ENCODE peak calls at places on chromosomes 1 and 21, in seven cellular contexts. One of them, this sample, is unnamed.
A peak's percentile ranks its signal among the peaks of the same experiment; 100 is the strongest.

GRCh38 chr1:208029381-208030319 is 118.7 kb upstream of the CD34 start:
- DNase-seq in MG63: peak; percentile 75
- DNase-seq in tibial nerve: no peak
- DNase-seq in dorsolateral prefrontal cortex: no peak
- DNase-seq in CD8-positive, alpha-beta memory T cell: no peak
- DNase-seq in tibial artery: peak; percentile 54
- DNase-seq in H7: no peak
- DNase-seq in this sample: no peak

GRCh38 chr21:41251961-41252642 is 64.5 kb upstream of the FAM3B start:
- DNase-seq in MG63: no peak
- DNase-seq in tibial nerve: no peak
- DNase-seq in dorsolateral prefrontal cortex: no peak
- DNase-seq in CD8-positive, alpha-beta memory T cell: no peak
- DNase-seq in tibial artery: no peak
- DNase-seq in H7: no peak
- DNase-seq in this sample: no peak

GRCh38 chr1:165900576-165901380 is 73.4 kb downstream of the UCK2 start:
- DNase-seq in MG63: no peak
- DNase-seq in tibial nerve: no peak
- DNase-seq in dorsolateral prefrontal cortex: no peak
- DNase-seq in CD8-positive, alpha-beta memory T cell: no peak
- DNase-seq in tibial artery: peak; percentile 36
- DNase-seq in H7: no peak
- DNase-seq in this sample: no peak

GRCh38 chr1:90964444-90965035 is 57.3 kb downstream of the ZNF644 start:
- DNase-seq in MG63: no peak
- DNase-seq in tibial nerve: no peak
- DNase-seq in dorsolateral prefrontal cortex: no peak
- DNase-seq in CD8-positive, alpha-beta memory T cell: no peak
- DNase-seq in tibial artery: no peak
- DNase-seq in H7: no peak
- DNase-seq in this sample: peak; percentile 15

GRCh38 chr1:165383067-165383466 is 26.6 kb upstream of the LMX1A start:
- DNase-seq in MG63: peak; percentile 99
- DNase-seq in tibial nerve: peak; percentile 66
- DNase-seq in dorsolateral prefrontal cortex: no peak
- DNase-seq in CD8-positive, alpha-beta memory T cell: no peak
- DNase-seq in tibial artery: peak; percentile 76
- DNase-seq in H7: no peak
- DNase-seq in this sample: no peak

GRCh38 chr1:25033828-25034451 is 103.9 kb upstream of the RUNX3 start:
- DNase-seq in MG63: no peak
- DNase-seq in tibial nerve: peak; percentile 15
- DNase-seq in dorsolateral prefrontal cortex: peak; percentile 54
- DNase-seq in CD8-positive, alpha-beta memory T cell: no peak
- DNase-seq in tibial artery: peak; percentile 31
- DNase-seq in H7: no peak
- DNase-seq in this sample: no peak

GRCh38 chr1:246608616-246609376 is 42.5 kb downstream of the CNST start:
- DNase-seq in MG63: peak; percentile 94
- DNase-seq in tibial nerve: peak; percentile 55
- DNase-seq in dorsolateral prefrontal cortex: no peak
- DNase-seq in CD8-positive, alpha-beta memory T cell: no peak
- DNase-seq in tibial artery: peak; percentile 79
- DNase-seq in H7: peak; percentile 28
- DNase-seq in this sample: peak; percentile 35

GRCh38 chr1:109240158-109241152 is 8.9 kb upstream of the CELSR2 start:
- DNase-seq in MG63: peak; percentile 95
- DNase-seq in tibial nerve: peak; percentile 53
- DNase-seq in dorsolateral prefrontal cortex: peak; percentile 89
- DNase-seq in CD8-positive, alpha-beta memory T cell: peak; percentile 20
- DNase-seq in tibial artery: no peak
- DNase-seq in H7: peak; percentile 82
- DNase-seq in this sample: peak; percentile 45

GRCh38 chr1:94384485-94385353 is 33.5 kb upstream of the ABCD3 start:
- DNase-seq in MG63: no peak
- DNase-seq in tibial nerve: no peak
- DNase-seq in dorsolateral prefrontal cortex: no peak
- DNase-seq in CD8-positive, alpha-beta memory T cell: peak; percentile 36
- DNase-seq in tibial artery: no peak
- DNase-seq in H7: no peak
- DNase-seq in this sample: peak; percentile 2

GRCh38 chr1:245552331-245552730 is 397.5 kb downstream of the KIF26B start:
- DNase-seq in MG63: no peak
- DNase-seq in tibial nerve: no peak
- DNase-seq in dorsolateral prefrontal cortex: no peak
- DNase-seq in CD8-positive, alpha-beta memory T cell: no peak
- DNase-seq in tibial artery: no peak
- DNase-seq in H7: no peak
- DNase-seq in this sample: no peak

GRCh38 chr21:43758132-43758619 is 17.9 kb downstream of the CSTB start:
- DNase-seq in MG63: no peak
- DNase-seq in tibial nerve: peak; percentile 67
- DNase-seq in dorsolateral prefrontal cortex: no peak
- DNase-seq in CD8-positive, alpha-beta memory T cell: no peak
- DNase-seq in tibial artery: peak; percentile 68
- DNase-seq in H7: no peak
- DNase-seq in this sample: no peak

GRCh38 chr1:48061162-48062136 is 64.3 kb upstream of the TRABD2B start:
- DNase-seq in MG63: no peak
- DNase-seq in tibial nerve: peak; percentile 86
- DNase-seq in dorsolateral prefrontal cortex: no peak
- DNase-seq in CD8-positive, alpha-beta memory T cell: no peak
- DNase-seq in tibial artery: peak; percentile 59
- DNase-seq in H7: peak; percentile 79
- DNase-seq in this sample: peak; percentile 75

DNA sequence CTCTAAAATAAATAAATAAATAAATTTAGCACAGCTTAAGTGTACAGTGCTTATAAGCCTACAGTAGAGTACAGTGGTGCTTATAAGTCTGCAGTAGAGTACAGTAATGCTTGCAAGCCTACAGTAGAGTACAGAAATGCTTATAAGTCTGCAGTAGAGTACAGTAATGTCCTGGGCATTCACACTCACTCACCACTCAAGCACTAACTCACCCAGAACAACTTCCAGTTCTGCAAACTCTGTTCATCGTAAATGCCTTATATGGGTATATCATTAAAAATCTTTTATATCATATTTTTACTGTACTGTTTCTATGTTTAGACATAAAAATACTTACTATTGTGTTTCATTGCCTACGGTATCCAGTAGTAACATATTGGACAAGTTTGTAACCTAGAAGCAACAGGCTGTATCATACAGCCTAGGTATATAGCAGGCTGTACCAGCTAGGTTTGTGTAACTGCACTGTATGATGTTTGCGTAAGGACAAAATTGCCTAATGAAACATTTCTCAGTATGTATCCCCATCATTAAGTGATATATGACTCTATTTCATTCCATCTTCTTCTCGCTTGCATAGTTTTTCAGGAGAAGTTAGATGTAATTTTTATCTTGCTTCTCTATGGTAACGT is 14.0 kb upstream of the S100B start:
- DNase-seq in MG63: no peak
- DNase-seq in tibial nerve: no peak
- DNase-seq in dorsolateral prefrontal cortex: no peak
- DNase-seq in CD8-positive, alpha-beta memory T cell: no peak
- DNase-seq in tibial artery: no peak
- DNase-seq in H7: no peak
- DNase-seq in this sample: no peak
- H3K27me3 ChIP-seq in MG63: peaks cover 3% of the 10 kb centered on the region
- H3K27me3 ChIP-seq in tibial nerve: no peaks in the 10 kb centered on the region
- H3K27me3 ChIP-seq in dorsolateral prefrontal cortex: no peaks in the 10 kb centered on the region
- H3K27me3 ChIP-seq in CD8-positive, alpha-beta memory T cell: no peaks in the 10 kb centered on the region
- H3K27me3 ChIP-seq in tibial artery: peaks cover 8% of the 10 kb centered on the region
- H3K27me3 ChIP-seq in H7: no peaks in the 10 kb centered on the region
- H3K27me3 ChIP-seq in this sample: no peaks in the 10 kb centered on the region

GRCh38 chr1:12600335-12600734 is 17.7 kb downstream of the DHRS3 start:
- DNase-seq in MG63: peak; percentile 76
- DNase-seq in tibial nerve: peak; percentile 55
- DNase-seq in dorsolateral prefrontal cortex: no peak
- DNase-seq in CD8-positive, alpha-beta memory T cell: no peak
- DNase-seq in tibial artery: peak; percentile 89
- DNase-seq in H7: peak; percentile 21
- DNase-seq in this sample: no peak

GRCh38 chr1:12598914-12599463 is 19.0 kb downstream of the DHRS3 start:
- DNase-seq in MG63: no peak
- DNase-seq in tibial nerve: no peak
- DNase-seq in dorsolateral prefrontal cortex: no peak
- DNase-seq in CD8-positive, alpha-beta memory T cell: no peak
- DNase-seq in tibial artery: no peak
- DNase-seq in H7: peak; percentile 18
- DNase-seq in this sample: no peak

GRCh38 chr1:12595839-12596821 is 21.9 kb downstream of the DHRS3 start:
- DNase-seq in MG63: peak; percentile 99
- DNase-seq in tibial nerve: peak; percentile 71
- DNase-seq in dorsolateral prefrontal cortex: peak; percentile 71
- DNase-seq in CD8-positive, alpha-beta memory T cell: no peak
- DNase-seq in tibial artery: peak; percentile 94
- DNase-seq in H7: peak; percentile 95
- DNase-seq in this sample: peak; percentile 79

GRCh38 chr1:12599657-12600056 is 18.4 kb downstream of the DHRS3 start:
- DNase-seq in MG63: no peak
- DNase-seq in tibial nerve: no peak
- DNase-seq in dorsolateral prefrontal cortex: no peak
- DNase-seq in CD8-positive, alpha-beta memory T cell: no peak
- DNase-seq in tibial artery: no peak
- DNase-seq in H7: peak; percentile 32
- DNase-seq in this sample: no peak

DNA sequence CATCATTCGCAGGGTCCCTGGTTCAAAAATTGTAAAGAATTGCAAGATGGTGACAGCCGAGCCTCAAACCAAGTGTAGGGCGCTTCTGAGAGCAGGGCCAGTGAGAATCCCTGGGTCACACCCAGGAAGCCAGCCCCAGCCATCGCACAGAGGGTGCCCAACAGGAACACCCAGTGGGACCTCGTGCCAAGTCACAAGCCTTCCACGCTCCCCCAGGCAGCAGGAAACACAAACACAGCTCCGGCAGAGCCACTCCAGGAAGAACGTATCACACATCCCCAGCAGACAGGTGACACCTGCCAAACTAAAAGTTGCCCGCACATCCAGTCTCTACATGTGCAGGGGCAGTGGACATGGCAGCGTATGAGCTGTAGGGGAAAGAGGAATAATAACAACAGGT is 20.2 kb downstream of the DHRS3 start:
- DNase-seq in MG63: no peak
- DNase-seq in tibial nerve: peak; percentile 49
- DNase-seq in dorsolateral prefrontal cortex: no peak
- DNase-seq in CD8-positive, alpha-beta memory T cell: no peak
- DNase-seq in tibial artery: peak; percentile 82
- DNase-seq in H7: no peak
- DNase-seq in this sample: no peak
- H3K27me3 ChIP-seq in MG63: no peaks in the 10 kb centered on the region
- H3K27me3 ChIP-seq in tibial nerve: no peaks in the 10 kb centered on the region
- H3K27me3 ChIP-seq in dorsolateral prefrontal cortex: no peaks in the 10 kb centered on the region
- H3K27me3 ChIP-seq in CD8-positive, alpha-beta memory T cell: no peaks in the 10 kb centered on the region
- H3K27me3 ChIP-seq in tibial artery: no peaks in the 10 kb centered on the region
- H3K27me3 ChIP-seq in H7: peaks cover 10% of the 10 kb centered on the region
- H3K27me3 ChIP-seq in this sample: peaks cover 49% of the 10 kb centered on the region

GRCh38 chr1:3608154-3608553 is 3.2 kb downstream of the MEGF6 start:
- DNase-seq in MG63: no peak
- DNase-seq in tibial nerve: no peak
- DNase-seq in dorsolateral prefrontal cortex: no peak
- DNase-seq in CD8-positive, alpha-beta memory T cell: no peak
- DNase-seq in tibial artery: no peak
- DNase-seq in H7: no peak
- DNase-seq in this sample: no peak

GRCh38 chr1:3610165-3610822 is 1.0 kb downstream of the MEGF6 start:
- DNase-seq in MG63: no peak
- DNase-seq in tibial nerve: no peak
- DNase-seq in dorsolateral prefrontal cortex: no peak
- DNase-seq in CD8-positive, alpha-beta memory T cell: no peak
- DNase-seq in tibial artery: no peak
- DNase-seq in H7: peak; percentile 84
- DNase-seq in this sample: peak; percentile 51

GRCh38 chr1:3609769-3610157 is 1.5 kb downstream of the MEGF6 start:
- DNase-seq in MG63: no peak
- DNase-seq in tibial nerve: no peak
- DNase-seq in dorsolateral prefrontal cortex: no peak
- DNase-seq in CD8-positive, alpha-beta memory T cell: no peak
- DNase-seq in tibial artery: no peak
- DNase-seq in H7: peak; percentile 79
- DNase-seq in this sample: peak; percentile 66

GRCh38 chr1:3607703-3608065 is 3.6 kb downstream of the MEGF6 start:
- DNase-seq in MG63: no peak
- DNase-seq in tibial nerve: no peak
- DNase-seq in dorsolateral prefrontal cortex: no peak
- DNase-seq in CD8-positive, alpha-beta memory T cell: no peak
- DNase-seq in tibial artery: no peak
- DNase-seq in H7: no peak
- DNase-seq in this sample: peak; percentile 58

DNA sequence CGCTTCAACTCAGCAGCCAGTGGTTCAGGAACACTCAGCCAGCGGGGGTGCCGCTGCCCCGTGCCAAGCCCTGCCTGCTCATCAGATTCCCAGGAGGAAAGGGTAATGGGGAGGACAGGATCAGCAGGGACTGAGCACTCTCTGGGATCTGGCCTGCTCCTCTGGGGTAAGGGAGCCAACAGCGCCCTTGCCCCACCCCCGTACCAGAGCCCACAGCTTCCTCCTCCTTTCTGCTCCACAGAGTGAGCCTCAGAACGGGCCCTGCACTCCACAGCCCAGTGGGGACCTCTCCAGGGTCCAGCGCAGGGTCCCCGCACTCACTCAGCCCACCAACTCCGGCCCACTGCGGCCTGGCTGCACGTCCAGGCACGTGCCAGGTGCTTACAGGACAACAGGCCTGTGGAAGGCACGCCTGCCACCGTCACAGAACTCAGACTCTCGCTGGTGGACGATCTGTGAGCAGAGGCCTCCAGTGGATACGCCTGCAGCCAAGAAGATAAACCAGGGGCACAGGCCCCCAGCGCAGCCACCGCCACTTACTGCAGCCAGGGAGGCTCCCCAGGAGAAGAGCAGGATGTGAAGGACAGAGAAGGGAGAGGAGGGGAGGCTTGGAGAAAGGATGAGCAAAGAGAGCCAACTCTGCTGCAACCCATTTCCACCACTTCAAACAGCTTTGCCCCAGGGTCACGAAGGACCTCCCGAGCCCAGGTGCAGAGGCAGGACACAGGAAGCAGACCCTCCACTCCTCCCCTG is 2.1 kb downstream of the MEGF6 start:
- DNase-seq in MG63: no peak
- DNase-seq in tibial nerve: no peak
- DNase-seq in dorsolateral prefrontal cortex: no peak
- DNase-seq in CD8-positive, alpha-beta memory T cell: no peak
- DNase-seq in tibial artery: no peak
- DNase-seq in H7: no peak
- DNase-seq in this sample: no peak
- H3K27me3 ChIP-seq in MG63: no peaks in the 10 kb centered on the region
- H3K27me3 ChIP-seq in tibial nerve: no peaks in the 10 kb centered on the region
- H3K27me3 ChIP-seq in dorsolateral prefrontal cortex: peaks cover 33% of the 10 kb centered on the region
- H3K27me3 ChIP-seq in CD8-positive, alpha-beta memory T cell: peaks cover 8% of the 10 kb centered on the region
- H3K27me3 ChIP-seq in tibial artery: peaks cover 83% of the 10 kb centered on the region
- H3K27me3 ChIP-seq in H7: peaks cover 19% of the 10 kb centered on the region
- H3K27me3 ChIP-seq in this sample: peaks cover 20% of the 10 kb centered on the region

DNA sequence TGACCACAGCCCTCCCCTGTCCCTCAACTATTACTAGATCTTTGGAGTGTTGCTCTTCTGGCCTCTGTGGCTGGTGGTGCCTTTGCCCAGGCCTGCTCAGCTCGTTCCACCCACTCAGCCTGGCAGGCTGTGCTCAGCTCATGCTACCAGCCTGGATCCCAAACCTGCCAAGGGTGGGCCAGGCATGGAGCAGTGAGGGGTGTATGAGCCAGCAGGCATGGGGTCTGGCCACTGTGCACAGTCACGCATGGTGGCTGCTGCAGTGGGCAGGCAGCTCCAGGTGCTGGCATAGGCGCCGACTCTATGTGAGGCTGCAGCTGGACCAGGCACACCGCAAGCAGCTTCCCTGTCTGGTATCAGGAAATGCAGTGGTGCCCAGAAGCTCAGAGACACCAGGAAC is 449.9 kb downstream of the MATN1 start:
- DNase-seq in MG63: no peak
- DNase-seq in tibial nerve: no peak
- DNase-seq in dorsolateral prefrontal cortex: no peak
- DNase-seq in CD8-positive, alpha-beta memory T cell: no peak
- DNase-seq in tibial artery: no peak
- DNase-seq in H7: no peak
- DNase-seq in this sample: no peak
- H3K27me3 ChIP-seq in MG63: no peaks in the 10 kb centered on the region
- H3K27me3 ChIP-seq in tibial nerve: no peaks in the 10 kb centered on the region
- H3K27me3 ChIP-seq in dorsolateral prefrontal cortex: peaks cover 4% of the 10 kb centered on the region
- H3K27me3 ChIP-seq in CD8-positive, alpha-beta memory T cell: no peaks in the 10 kb centered on the region
- H3K27me3 ChIP-seq in tibial artery: peaks cover 56% of the 10 kb centered on the region
- H3K27me3 ChIP-seq in H7: no peaks in the 10 kb centered on the region
- H3K27me3 ChIP-seq in this sample: no peaks in the 10 kb centered on the region